ENCODE peak calls at places on chromosomes 11 and 22, in nine cellular contexts. V is tibial artery, Y is fibroblast of lung, E is left ventricle myocardium inferior, O is cardiac muscle cell, Z is IMR-90, Q is transverse colon, W is gastrocnemius medialis, I is prostate gland. K is an unnamed sample. For H3K4me1, the result is how much of the 10 kb centered on the place peaks cover.

GRCh38 chr11:36793542-36793926 is 195.5 kb upstream of the RAG2 start:
- DNase-seq in V (no peak), E (no peak), O (no peak), Q (no peak), W (no peak), Z (no peak), I (no peak), Y (peak), K (no peak)

GRCh38 chr11:61536676-61537270 is 28.2 kb downstream of the LRRC10B start:
- DNase-seq in I (no peak), O (no peak), V (no peak), Q (no peak), W (no peak), E (no peak), Y (no peak), Z (no peak), K (no peak)

GRCh38 chr11:128719556-128719824 is 25.6 kb downstream of the FLI1 start:
- DNase-seq in Y (no peak), E (no peak), V (no peak), Q (no peak), W (no peak), I (no peak), Z (no peak), O (no peak), K (no peak)

GRCh38 chr22:38487946-38488345 is 18.2 kb downstream of the DDX17 start:
- DNase-seq in O (no peak), Q (no peak), I (no peak), V (no peak), Y (no peak), Z (no peak), W (no peak), E (no peak), K (no peak)

GRCh38 chr11:21115999-21116398 is 446.6 kb downstream of the NELL1 start:
- DNase-seq in Q (no peak), E (no peak), O (no peak), Y (no peak), Z (no peak), W (no peak), I (no peak), V (no peak), K (no peak)

GRCh38 chr11:10375280-10376048 is 70.6 kb downstream of the ADM start:
- DNase-seq in Q (no peak), E (no peak), O (peak), V (no peak), Y (peak), I (no peak), W (no peak), Z (peak), K (no peak)

GRCh38 chr11:11533751-11534150 is 88.1 kb downstream of the GALNT18 start:
- DNase-seq in I (no peak), Y (no peak), W (no peak), O (no peak), Z (no peak), V (no peak), E (no peak), Q (no peak), K (no peak)

GRCh38 chr22:17095538-17095937 is 10.7 kb downstream of the IL17RA start:
- DNase-seq in O (no peak), V (no peak), Z (no peak), Y (no peak), E (no peak), Q (no peak), I (no peak), W (no peak), K (no peak)

GRCh38 chr22:50009251-50009650 is 3.3 kb downstream of the IL17REL start:
- DNase-seq in V (no peak), Q (peak), W (no peak), Z (no peak), E (no peak), I (no peak), O (no peak), Y (no peak), K (peak)

GRCh38 chr11:112302226-112302868 is 41.7 kb upstream of the PLET1 start:
- DNase-seq in Y (peak), Z (peak), E (no peak), W (no peak), Q (no peak), I (no peak), V (no peak), O (peak), K (no peak)

GRCh38 chr11:12430351-12430750 is 53.0 kb downstream of the PARVA start:
- DNase-seq in Z (peak), O (peak), V (no peak), Y (peak), I (no peak), E (no peak), Q (no peak), W (no peak), K (no peak)

GRCh38 chr11:72333657-72334056 is 89.7 kb upstream of the PHOX2A start:
- DNase-seq in E (no peak), O (peak), W (no peak), Z (no peak), Y (peak), Q (no peak), I (no peak), V (no peak), K (no peak)

GRCh38 chr11:100576044-100577021 is 110.8 kb upstream of the ARHGAP42 start:
- DNase-seq in W (peak), Z (peak), Q (no peak), I (peak), Y (peak), E (no peak), V (no peak), O (peak), K (no peak)

GRCh38 chr11:87173185-87174039 is 135.7 kb downstream of the TMEM135 start:
- DNase-seq in I (peak), V (no peak), W (no peak), Q (no peak), Y (peak), E (no peak), Z (peak), O (peak), K (no peak)

GRCh38 chr11:28227460-28227859 is 119.3 kb downstream of the METTL15 start:
- DNase-seq in Y (no peak), W (no peak), E (no peak), Z (no peak), O (no peak), I (no peak), Q (no peak), V (no peak), K (no peak)

GRCh38 chr11:59175104-59175503 is 3.2 kb downstream of the DTX4 start:
- DNase-seq in W (no peak), O (no peak), Z (no peak), I (no peak), Y (no peak), V (no peak), E (no peak), Q (no peak), K (peak)

GRCh38 chr11:94031625-94032024 is 10.5 kb downstream of the HEPHL1 start:
- DNase-seq in W (no peak), Q (no peak), V (no peak), Z (no peak), I (no peak), E (no peak), O (no peak), Y (no peak), K (no peak)

GRCh38 chr11:803770-804598 is 1.0 kb downstream of the PIDD1 start:
- DNase-seq in I (no peak), O (no peak), W (no peak), Y (no peak), Q (no peak), Z (no peak), E (no peak), V (no peak), K (no peak)
- H3K4me1 ChIP-seq in I (under half), O (under half), W (under half), Y (under half), Q (under half), Z (under half), E (under half), V (under half), K (under half)

GRCh38 chr11:74157169-74157568 is 13.6 kb downstream of the C2CD3 start:
- DNase-seq in V (no peak), Q (no peak), Z (peak), I (no peak), O (no peak), W (no peak), Y (peak), E (no peak), K (no peak)
- H3K27ac ChIP-seq in V (no peak), Q (no peak), Z (no peak), I (no peak), O (no peak), W (no peak), Y (no peak), E (no peak), K (no peak)

DNA sequence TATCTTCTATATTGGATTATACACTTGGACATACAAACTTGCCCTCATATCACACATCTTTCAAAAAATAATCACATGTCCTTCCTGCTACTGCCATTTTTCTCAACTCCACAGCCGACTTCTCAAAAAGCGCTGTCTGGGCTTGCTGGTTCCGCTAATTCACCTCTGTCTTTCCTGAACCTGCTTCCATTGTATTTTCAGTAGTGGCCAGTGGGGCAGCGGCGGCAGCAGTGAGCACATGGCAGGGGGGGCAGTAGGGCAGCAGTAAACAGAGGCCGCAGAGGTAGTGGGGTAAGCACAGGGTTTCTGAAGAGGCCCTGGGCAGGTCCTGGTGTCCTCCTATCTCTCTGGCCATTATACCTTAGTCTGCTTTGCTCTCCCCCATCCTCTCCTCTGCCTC is 126.3 kb downstream of the RRAS2 start:
- DNase-seq in Z (no peak), I (no peak), Q (no peak), Y (no peak), E (no peak), V (no peak), O (no peak), W (no peak), K (no peak)
- TF ChIP-seq CTCF in Z (peak), I (no peak), Q (no peak), Y (peak), E (peak), V (no peak), O (peak), W (no peak), K (peak)

DNA sequence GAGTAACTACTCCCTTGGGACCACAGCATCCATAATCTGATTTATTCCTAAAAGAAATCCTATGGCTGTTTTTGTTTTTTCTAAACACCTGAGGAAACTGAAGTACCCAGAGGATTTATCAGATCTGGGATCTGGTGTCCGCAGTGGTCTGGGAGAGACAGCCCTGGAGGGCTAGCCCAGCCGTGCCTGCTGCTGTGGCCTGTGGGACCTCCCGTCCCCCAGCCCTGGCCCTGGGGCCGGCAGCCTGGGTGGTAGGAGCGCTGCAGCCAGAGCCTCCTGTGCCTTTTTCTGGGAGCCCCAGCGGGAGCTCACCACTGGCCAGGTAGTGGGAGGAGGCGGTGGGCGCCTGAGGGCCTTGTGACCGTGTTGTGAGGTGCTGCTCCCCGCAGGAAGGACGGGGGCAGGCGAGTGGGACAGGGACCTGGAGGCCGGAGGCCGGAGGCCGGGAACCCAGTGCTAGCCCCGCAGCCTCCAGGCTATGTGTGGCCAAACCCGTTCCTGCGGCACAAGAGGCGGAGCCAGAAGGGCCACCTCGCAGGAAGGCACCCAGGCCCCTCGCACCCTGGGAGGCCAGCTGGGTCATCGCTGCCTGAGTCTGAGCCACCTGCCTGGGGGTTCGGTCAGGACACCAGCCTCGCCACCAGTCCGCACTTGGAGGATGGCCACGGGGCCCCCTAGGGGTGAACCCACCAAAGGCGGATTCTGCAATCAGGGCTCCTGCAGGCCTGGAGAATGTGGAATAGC is 18.2 kb upstream of the C11orf96 start:
- DNase-seq in Q (no peak), E (no peak), O (no peak), W (no peak), Y (no peak), V (no peak), I (no peak), Z (no peak), K (no peak)
- H3K4me1 ChIP-seq in Q (under half), E (half or more), O (under half), W (under half), Y (under half), V (half or more), I (under half), Z (under half), K (under half)

GRCh38 chr22:46972256-46972655 is 209.8 kb downstream of the TBC1D22A start:
- DNase-seq in W (no peak), V (no peak), I (no peak), Q (no peak), Y (no peak), Z (no peak), E (no peak), O (no peak), K (no peak)
- H3K27ac ChIP-seq in W (no peak), V (no peak), I (no peak), Q (peak), Y (no peak), Z (no peak), E (peak), O (no peak), K (peak)

GRCh38 chr11:132334769-132335280 is 964.4 kb downstream of the NTM start:
- DNase-seq in Y (no peak), I (no peak), V (no peak), Z (peak), Q (no peak), E (no peak), W (no peak), O (no peak), K (no peak)

GRCh38 chr11:132332521-132332920 is 962.1 kb downstream of the NTM start:
- DNase-seq in O (no peak), V (no peak), Q (no peak), I (no peak), E (no peak), W (no peak), Y (no peak), Z (no peak), K (no peak)

GRCh38 chr11:132336781-132337535 is 966.5 kb downstream of the NTM start:
- DNase-seq in O (no peak), E (no peak), I (no peak), W (no peak), V (no peak), Y (no peak), Z (no peak), Q (no peak), K (no peak)

GRCh38 chr11:132337819-132338416 is 967.5 kb downstream of the NTM start:
- DNase-seq in E (no peak), Y (no peak), O (no peak), Z (no peak), Q (no peak), V (no peak), W (no peak), I (no peak), K (no peak)

DNA sequence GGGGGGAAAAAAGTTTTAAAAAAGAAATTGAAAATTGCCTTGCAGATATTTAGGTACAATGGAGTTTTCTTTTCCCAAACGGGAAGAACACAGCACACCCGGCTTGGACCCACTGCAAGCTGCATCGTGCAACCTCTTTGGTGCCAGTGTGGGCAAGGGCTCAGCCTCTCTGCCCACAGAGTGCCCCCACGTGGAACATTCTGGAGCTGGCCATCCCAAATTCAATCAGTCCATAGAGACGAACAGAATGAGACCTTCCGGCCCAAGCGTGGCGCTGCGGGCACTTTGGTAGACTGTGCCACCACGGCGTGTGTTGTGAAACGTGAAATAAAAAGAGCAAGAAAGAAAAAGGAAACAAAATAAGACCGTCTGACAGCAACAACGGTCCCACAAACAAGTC is 964.9 kb downstream of the NTM start:
- DNase-seq in V (no peak), W (no peak), O (no peak), I (no peak), E (no peak), Z (no peak), Y (no peak), Q (no peak), K (no peak)
- TF ChIP-seq CTCF in V (no peak), W (no peak), O (no peak), I (no peak), E (no peak), Z (no peak), Y (no peak), Q (no peak), K (no peak)

GRCh38 chr11:130001491-130002351 is 914 bp downstream of the PRDM10 start:
- DNase-seq in E (peak), Y (peak), W (no peak), I (peak), Z (peak), V (peak), O (peak), Q (peak), K (peak)

GRCh38 chr11:130002846-130003716 is 446 bp upstream of the PRDM10 start:
- DNase-seq in Y (peak), O (peak), I (peak), E (peak), W (peak), Z (peak), V (peak), Q (peak), K (peak)

GRCh38 chr11:130000552-130001176 is 2.0 kb downstream of the PRDM10 start:
- DNase-seq in Y (no peak), O (no peak), V (no peak), I (no peak), Z (no peak), W (no peak), Q (no peak), E (no peak), K (no peak)

GRCh38 chr11:130003717-130004001 is 1.0 kb upstream of the PRDM10 start:
- DNase-seq in V (no peak), Y (no peak), O (no peak), E (peak), Q (peak), I (no peak), Z (no peak), W (no peak), K (no peak)

GRCh38 chr11:130002352-130002845 is at the start of gene PRDM10:
- DNase-seq in W (peak), I (peak), E (peak), O (peak), Y (peak), Z (peak), Q (peak), V (peak), K (peak)
- H3K4me1 ChIP-seq in W (under half), I (under half), E (under half), O (under half), Y (under half), Z (under half), Q (under half), V (under half), K (under half)

GRCh38 chr11:88537613-88538012 is 200.1 kb upstream of the CTSC start:
- DNase-seq in W (no peak), Y (no peak), Q (no peak), O (no peak), Z (no peak), E (no peak), I (no peak), V (no peak), K (no peak)

GRCh38 chr11:88533001-88533400 is 195.5 kb upstream of the CTSC start:
- DNase-seq in O (no peak), Q (no peak), Y (no peak), E (no peak), Z (no peak), W (no peak), V (no peak), I (no peak), K (no peak)

GRCh38 chr11:88535916-88536547 is 198.5 kb upstream of the CTSC start:
- DNase-seq in W (no peak), Z (peak), I (no peak), O (peak), V (no peak), E (no peak), Q (no peak), Y (peak), K (no peak)

GRCh38 chr11:88534185-88534584 is 196.6 kb upstream of the CTSC start:
- DNase-seq in W (no peak), O (no peak), E (no peak), I (no peak), Z (no peak), V (no peak), Q (no peak), Y (no peak), K (no peak)

GRCh38 chr11:88535266-88535665 is 197.7 kb upstream of the CTSC start:
- DNase-seq in Z (peak), Y (peak), V (no peak), O (no peak), Q (no peak), I (no peak), E (no peak), W (no peak), K (no peak)
- H3K27ac ChIP-seq in Z (peak), Y (peak), V (no peak), O (no peak), Q (no peak), I (no peak), E (no peak), W (no peak), K (no peak)

K was measured in lower lobe of right lung.